ENCODE peak calls at places on chromosomes 16 and 17, in four cellular contexts. O is mesenchymal stem cell, A is H1, N is right lobe of liver. K is an unnamed sample.

GRCh38 chr17:69236464-69236863 is 7.8 kb upstream of the ABCA10 start:
- DNase-seq in O (no peak), N (no peak), A (no peak), K (no peak)

GRCh38 chr17:37067555-37068111 is 118.9 kb downstream of the AATF start:
- DNase-seq in N (peak; percentile 84), O (peak; percentile 82), A (no peak), K (no peak)

GRCh38 chr16:730666-731509 is 4.0 kb downstream of the HAGHL start:
- DNase-seq in N (no peak), O (no peak), A (no peak), K (no peak)

GRCh38 chr17:4483012-4483840 is 15.5 kb upstream of the SPNS2 start:
- DNase-seq in A (no peak), N (no peak), O (no peak), K (no peak)

GRCh38 chr16:80265624-80266306 is 275.0 kb upstream of the DYNLRB2 start:
- DNase-seq in O (peak; percentile 3), A (no peak), N (no peak), K (no peak)

GRCh38 chr16:74257061-74257460 is 39.6 kb upstream of the PSMD7 start:
- DNase-seq in O (no peak), A (no peak), N (no peak), K (no peak)

GRCh38 chr16:4870138-4870671 is 22.9 kb downstream of the UBN1 start:
- DNase-seq in A (no peak), O (no peak), N (no peak), K (no peak)

GRCh38 chr17:29642171-29642611 is 19.5 kb upstream of the CORO6 start:
- DNase-seq in N (no peak), A (no peak), O (no peak), K (no peak)

GRCh38 chr16:1723450-1724147 is 17.6 kb downstream of the MAPK8IP3 start:
- DNase-seq in N (no peak), A (peak; percentile 74), O (peak; percentile 56), K (no peak)

GRCh38 chr17:35082073-35082657 is 18.7 kb upstream of the RFFL start:
- DNase-seq in A (no peak), O (peak; percentile 68), N (no peak), K (no peak)

GRCh38 chr17:40905370-40905769 is 20.3 kb upstream of the KRT20 start:
- DNase-seq in A (no peak), O (no peak), N (no peak), K (no peak)

GRCh38 chr17:18955009-18955408 is 3.0 kb downstream of the SLC5A10 start:
- DNase-seq in A (no peak), N (no peak), O (no peak), K (no peak)

GRCh38 chr17:40542562-40543411 is 22.5 kb downstream of the CCR7 start:
- DNase-seq in N (peak; percentile 96), A (no peak), O (peak; percentile 99), K (no peak)

GRCh38 chr17:34703533-34703932 is 124.2 kb downstream of the TMEM132E start:
- DNase-seq in N (no peak), O (peak; percentile 3), A (peak; percentile 85), K (no peak)

GRCh38 chr17:16439867-16440351 is 24.5 kb downstream of the TRPV2 start:
- DNase-seq in A (no peak), N (no peak), O (peak; percentile 42), K (no peak)
- H3K36me3 ChIP-seq in A (peaks cover 55% of the 10 kb centered on the region), N (no peaks in the 10 kb centered on the region), O (peaks cover 57% of the 10 kb centered on the region), K (peaks cover 19% of the 10 kb centered on the region)

GRCh38 chr17:45309400-45309799 is 7.4 kb downstream of the MAP3K14 start:
- DNase-seq in O (no peak), A (no peak), N (no peak), K (no peak)
- H3K36me3 ChIP-seq in O (peaks cover 12% of the 10 kb centered on the region), A (no peaks in the 10 kb centered on the region), N (no peaks in the 10 kb centered on the region), K (no peaks in the 10 kb centered on the region)

DNA sequence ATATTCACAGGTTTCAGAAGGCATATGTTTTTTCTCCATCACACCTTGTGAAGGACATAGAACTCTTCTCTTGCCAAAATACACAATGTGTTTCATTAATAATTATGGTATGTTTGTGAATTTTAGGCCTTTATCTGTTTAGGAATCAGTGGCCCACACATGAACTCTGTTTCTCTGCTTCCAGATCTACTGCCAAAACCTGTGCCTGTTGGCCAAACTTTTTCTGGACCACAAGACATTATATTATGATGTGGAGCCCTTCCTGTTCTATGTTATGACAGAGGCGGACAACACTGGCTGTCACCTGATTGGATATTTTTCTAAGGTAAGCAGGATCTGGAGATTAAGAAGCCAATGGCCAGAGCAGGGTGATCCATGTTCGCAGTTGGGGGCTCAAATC is 26.4 kb downstream of the TAC4 start:
- DNase-seq in N (no peak), O (no peak), A (no peak), K (no peak)
- H3K36me3 ChIP-seq in N (peaks cover 14% of the 10 kb centered on the region), O (peaks cover 90% of the 10 kb centered on the region), A (peaks cover 68% of the 10 kb centered on the region), K (peaks cover 95% of the 10 kb centered on the region)

DNA sequence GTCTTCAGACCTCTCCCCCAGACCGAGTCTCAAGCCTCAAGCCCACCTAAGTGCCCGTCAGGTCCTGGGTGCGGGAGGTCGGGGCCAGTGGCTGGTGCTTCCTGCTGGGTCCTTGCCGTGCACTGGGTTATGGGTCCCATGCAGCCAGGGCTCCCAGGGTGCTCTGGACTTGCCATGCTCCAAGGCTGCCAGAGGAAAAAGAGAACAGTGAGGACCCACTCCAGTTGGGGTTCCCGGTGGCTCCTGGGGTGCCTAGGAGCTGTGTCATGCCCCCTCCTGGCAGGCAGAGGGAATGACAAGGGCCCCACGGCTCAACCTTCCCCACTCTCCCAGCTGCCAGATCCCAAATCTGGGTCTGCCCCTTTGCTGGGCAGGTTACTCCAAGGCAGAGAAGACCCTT is 3.8 kb downstream of the SNX20 start:
- DNase-seq in A (peak; percentile 67), N (no peak), O (no peak), K (no peak)
- H3K36me3 ChIP-seq in A (no peaks in the 10 kb centered on the region), N (no peaks in the 10 kb centered on the region), O (no peaks in the 10 kb centered on the region), K (peaks cover 24% of the 10 kb centered on the region)

DNA sequence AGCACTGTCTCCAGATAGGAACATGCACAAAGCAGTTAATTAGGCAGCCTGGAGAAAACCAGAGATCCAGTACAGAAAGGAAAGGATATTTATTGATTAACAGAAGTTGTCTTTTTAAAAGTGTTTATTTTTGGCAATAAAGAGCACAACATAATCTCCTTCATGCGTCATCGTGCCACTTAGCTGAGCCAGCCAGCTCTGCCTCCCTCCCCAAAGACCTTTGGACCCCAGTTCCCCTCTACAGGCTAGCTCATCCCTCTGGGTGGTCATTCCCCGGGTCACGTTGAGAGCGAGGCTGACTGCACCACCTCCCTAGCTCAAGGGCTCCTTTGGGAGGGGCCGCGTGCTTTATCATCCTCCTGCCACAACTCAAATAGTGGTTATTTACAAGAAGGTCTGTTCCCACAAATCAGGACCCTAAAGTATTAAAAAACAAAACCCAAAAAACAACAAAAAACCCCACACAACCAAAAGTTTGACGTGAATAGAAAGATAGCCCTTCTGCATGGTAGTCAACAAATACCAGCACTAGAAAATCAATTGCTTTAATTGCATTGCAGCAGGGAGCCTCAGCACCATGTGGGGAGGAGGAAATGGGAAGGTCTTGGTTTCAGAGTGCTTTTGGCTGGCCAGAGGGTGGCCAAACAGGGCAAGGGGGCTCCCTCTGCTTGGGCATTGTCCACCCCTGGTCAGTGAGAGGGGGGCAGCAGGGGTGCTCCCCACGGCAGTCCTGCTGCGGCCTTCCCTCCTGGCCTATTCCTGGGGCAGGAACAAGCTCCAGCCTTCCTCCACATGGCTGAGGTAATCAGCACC is 9.6 kb downstream of the POLR2C start:
- DNase-seq in N (peak; percentile 89), A (peak; percentile 60), O (peak; percentile 53), K (no peak)
- H3K36me3 ChIP-seq in N (no peaks in the 10 kb centered on the region), A (peaks cover 54% of the 10 kb centered on the region), O (peaks cover 80% of the 10 kb centered on the region), K (peaks cover 94% of the 10 kb centered on the region)

K was measured in esophagus squamous epithelium.